ENCODE peak calls at places on chromosomes 16 and 17, in four cellular contexts. One of them, this sample, is unnamed.

GRCh38 chr17:21353326-21354010 is 22.7 kb upstream of the KCNJ12 start:
- DNase-seq in PC-3: no peak
- DNase-seq in thoracic aorta: no peak
- DNase-seq in ELR: no peak
- DNase-seq in this sample: no peak

GRCh38 chr17:83179378-83179777 is 100.0 kb downstream of the METRNL start:
- DNase-seq in PC-3: no peak
- DNase-seq in thoracic aorta: no peak
- DNase-seq in ELR: no peak
- DNase-seq in this sample: no peak

GRCh38 chr17:8447816-8448215 is 12.1 kb downstream of the NDEL1 start:
- DNase-seq in PC-3: no peak
- DNase-seq in thoracic aorta: no peak
- DNase-seq in ELR: no peak
- DNase-seq in this sample: no peak

GRCh38 chr16:48231675-48232214 is 12.4 kb upstream of the LONP2 start:
- DNase-seq in PC-3: peak; percentile 20
- DNase-seq in thoracic aorta: no peak
- DNase-seq in ELR: peak; percentile 55
- DNase-seq in this sample: no peak

GRCh38 chr17:72411124-72411563 is 290.3 kb downstream of the SOX9 start:
- DNase-seq in PC-3: peak; percentile 95
- DNase-seq in thoracic aorta: no peak
- DNase-seq in ELR: no peak
- DNase-seq in this sample: no peak

GRCh38 chr16:15954814-15955151 is 5.4 kb downstream of the ABCC1 start:
- DNase-seq in PC-3: no peak
- DNase-seq in thoracic aorta: peak; percentile 71
- DNase-seq in ELR: no peak
- DNase-seq in this sample: no peak

GRCh38 chr17:16428098-16428882 is 12.9 kb downstream of the TRPV2 start:
- DNase-seq in PC-3: peak; percentile 57
- DNase-seq in thoracic aorta: no peak
- DNase-seq in ELR: peak; percentile 62
- DNase-seq in this sample: no peak

GRCh38 chr16:88005968-88006367 is 54.7 kb downstream of the BANP start:
- DNase-seq in PC-3: no peak
- DNase-seq in thoracic aorta: no peak
- DNase-seq in ELR: no peak
- DNase-seq in this sample: no peak

GRCh38 chr17:19708431-19709175 is 7.8 kb downstream of the SLC47A2 start:
- DNase-seq in PC-3: no peak
- DNase-seq in thoracic aorta: no peak
- DNase-seq in ELR: no peak
- DNase-seq in this sample: no peak

GRCh38 chr16:9934723-9935508 is 247.3 kb downstream of the GRIN2A start:
- DNase-seq in PC-3: no peak
- DNase-seq in thoracic aorta: peak; percentile 7
- DNase-seq in ELR: no peak
- DNase-seq in this sample: no peak

GRCh38 chr16:22008215-22009142 is 568 bp downstream of the MOSMO start:
- DNase-seq in PC-3: no peak
- DNase-seq in thoracic aorta: no peak
- DNase-seq in ELR: peak; percentile 49
- DNase-seq in this sample: no peak

GRCh38 chr17:352421-353212 is at the start of gene RPH3AL:
- DNase-seq in PC-3: peak; percentile 83
- DNase-seq in thoracic aorta: no peak
- DNase-seq in ELR: no peak
- DNase-seq in this sample: no peak

GRCh38 chr16:12348733-12349704 is 372.5 kb downstream of the SNX29 start:
- DNase-seq in PC-3: no peak
- DNase-seq in thoracic aorta: no peak
- DNase-seq in ELR: no peak
- DNase-seq in this sample: no peak

GRCh38 chr16:47644661-47645060 is 183.5 kb downstream of the PHKB start:
- DNase-seq in PC-3: no peak
- DNase-seq in thoracic aorta: no peak
- DNase-seq in ELR: no peak
- DNase-seq in this sample: no peak